ENCODE peak calls at places on chromosomes 1 and 21, in nine cellular contexts. P is pancreas; X is heart right ventricle; Y is gastrocnemius medialis; H is GM23338; W is PC-9; K is lung; V is fibroblast of lung; U is CD8-positive, alpha-beta T cell. J is an unnamed sample. For H3K4me1, the result is how much of the 10 kb centered on the place peaks cover.

GRCh38 chr1:116394270-116394669 is 21.2 kb downstream of the ATP1A1 start:
- DNase-seq in U (no peak), Y (no peak), V (no peak), X (no peak), H (no peak), W (no peak), K (no peak), P (no peak), J (no peak)

GRCh38 chr1:245298781-245299180 is 144.0 kb downstream of the KIF26B start:
- DNase-seq in U (no peak), H (no peak), X (no peak), P (peak), Y (no peak), W (no peak), K (no peak), V (peak), J (no peak)

GRCh38 chr1:47992720-47993119 is 4.5 kb downstream of the TRABD2B start:
- DNase-seq in K (no peak), P (no peak), X (peak), Y (peak), V (no peak), H (no peak), U (no peak), W (no peak), J (no peak)

GRCh38 chr1:7108251-7108650 is 323.0 kb downstream of the CAMTA1 start:
- DNase-seq in X (no peak), W (no peak), H (no peak), Y (no peak), K (no peak), U (no peak), P (no peak), V (no peak), J (no peak)

GRCh38 chr1:202998836-202999750 is 8.1 kb upstream of the TMEM183A start:
- DNase-seq in P (peak), X (no peak), W (peak), K (peak), H (peak), V (peak), U (peak), Y (peak), J (peak)

GRCh38 chr1:81327103-81327728 is 473.5 kb upstream of the ADGRL2 start:
- DNase-seq in V (no peak), P (no peak), X (no peak), Y (no peak), U (no peak), K (no peak), W (no peak), H (no peak), J (no peak)

GRCh38 chr1:201773764-201774163 is 55.2 kb upstream of the IPO9 start:
- DNase-seq in U (no peak), P (no peak), V (peak), X (no peak), H (no peak), Y (no peak), K (no peak), W (no peak), J (no peak)

GRCh38 chr1:167599839-167600581 is 30.0 kb upstream of the RCSD1 start:
- DNase-seq in Y (peak), P (no peak), K (peak), X (no peak), W (peak), U (no peak), V (peak), H (no peak), J (peak)

GRCh38 chr1:38991638-38992449 is 768 bp downstream of the AKIRIN1 start:
- DNase-seq in P (peak), V (peak), W (peak), K (peak), U (no peak), Y (peak), H (peak), X (peak), J (peak)

GRCh38 chr21:45381036-45381787 is 23.8 kb upstream of the COL18A1 start:
- DNase-seq in V (no peak), Y (no peak), K (no peak), U (no peak), H (no peak), X (no peak), P (peak), W (no peak), J (no peak)

GRCh38 chr1:186535388-186536133 is 74.6 kb upstream of the PDC start:
- DNase-seq in Y (no peak), H (no peak), X (no peak), P (no peak), U (no peak), K (no peak), W (no peak), V (peak), J (no peak)

GRCh38 chr1:182644863-182645262 is 39.5 kb downstream of the RGS8 start:
- DNase-seq in V (no peak), K (no peak), X (no peak), Y (no peak), U (no peak), P (no peak), H (no peak), W (no peak), J (no peak)

GRCh38 chr1:77282187-77282865 is 507 bp downstream of the AK5 start:
- DNase-seq in W (peak), Y (no peak), V (peak), X (no peak), K (no peak), P (no peak), H (peak), U (no peak), J (no peak)

DNA sequence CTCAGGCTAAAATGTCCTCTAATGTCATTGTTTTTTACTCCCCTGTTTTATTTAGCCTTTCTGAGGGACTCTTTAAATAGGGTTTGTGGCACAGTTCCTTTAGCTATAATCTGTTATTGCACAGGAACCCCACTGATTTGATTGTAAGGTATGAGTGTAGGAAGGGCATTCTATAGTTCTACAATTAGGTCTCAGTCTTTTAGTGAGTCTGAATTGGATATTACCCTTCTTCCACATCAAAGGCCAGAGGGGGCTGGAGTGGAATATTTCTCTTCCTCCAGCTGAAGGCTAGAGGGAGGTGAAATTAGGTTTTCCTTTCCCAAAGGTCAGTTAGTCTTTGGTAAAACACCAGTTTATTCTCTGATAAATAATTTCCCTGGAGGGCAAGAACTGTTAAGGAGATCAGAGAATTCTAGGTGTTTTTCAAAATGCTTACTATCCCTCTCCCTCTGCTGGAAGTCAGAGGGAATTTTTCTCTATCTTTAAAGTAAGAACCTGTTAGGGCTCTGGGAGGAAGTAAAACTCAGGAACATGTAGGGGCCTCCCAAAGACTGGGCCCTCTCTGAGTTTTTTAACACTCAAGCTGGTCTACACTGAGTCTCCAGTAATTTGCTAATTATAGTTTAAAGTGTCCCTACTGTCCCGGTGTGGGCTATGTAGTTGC is 176.3 kb upstream of the ZNHIT6 start:
- DNase-seq in K (no peak), P (no peak), H (peak), U (no peak), V (peak), W (no peak), X (no peak), Y (no peak), J (no peak)
- TF ChIP-seq CTCF in K (no peak), P (peak), H (peak), U (no peak), V (peak), W (peak), X (peak), Y (no peak), J (peak)

DNA sequence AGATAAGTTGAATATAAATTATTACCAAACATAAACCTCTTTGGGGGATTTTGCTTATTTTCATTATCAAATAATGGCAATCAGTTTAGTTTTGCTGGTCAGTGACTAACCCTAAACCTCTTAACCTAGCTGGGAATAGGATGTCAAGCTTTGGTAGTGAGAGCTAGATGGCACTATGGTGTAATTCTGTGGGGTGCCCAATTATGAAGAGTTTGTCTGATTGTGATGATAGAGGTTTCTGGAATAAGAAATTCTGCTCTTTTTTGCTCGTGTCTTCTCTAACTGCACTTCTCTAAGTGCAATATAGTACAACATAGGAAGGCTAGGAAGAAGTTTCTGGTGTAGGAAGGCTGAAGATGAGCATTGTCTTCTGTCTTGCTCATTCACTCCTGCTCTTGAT is 59.8 kb downstream of the XCL1 start:
- DNase-seq in Y (peak), X (no peak), W (no peak), P (no peak), V (no peak), H (no peak), U (no peak), K (no peak), J (no peak)
- H3K4me1 ChIP-seq in Y (under half), X (under half), W (under half), P (under half), V (under half), H (under half), U (under half), K (under half), J (under half)

DNA sequence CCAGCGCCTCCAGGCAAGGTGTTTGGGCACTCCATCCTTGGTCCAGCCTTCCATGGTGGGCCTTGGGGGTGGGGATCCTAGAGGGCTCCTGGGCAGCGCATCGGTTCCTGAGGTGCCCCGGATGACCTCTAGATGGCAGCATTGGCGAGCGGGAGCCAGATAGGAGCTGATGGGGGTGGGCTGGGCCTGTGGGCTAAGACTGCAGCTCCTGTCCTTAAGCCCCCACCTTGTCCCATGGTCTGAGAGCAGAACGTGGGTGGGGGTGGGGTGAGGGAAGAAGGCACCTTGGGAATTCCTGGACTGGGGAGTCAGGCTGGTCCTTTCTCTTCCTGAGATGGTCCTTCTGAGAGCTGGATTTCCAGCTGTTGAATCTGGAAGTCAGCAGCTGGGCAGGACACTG is 93.4 kb upstream of the CSF3R start:
- DNase-seq in U (peak), H (peak), P (peak), K (peak), X (peak), Y (no peak), V (peak), W (peak), J (peak)
- TF ChIP-seq CTCF in U (peak), H (peak), P (peak), K (peak), X (peak), Y (peak), V (peak), W (peak), J (peak)

GRCh38 chr1:228369608-228370438 is 36.8 kb downstream of the TRIM11 start:
- DNase-seq in H (no peak), P (no peak), K (no peak), W (no peak), X (peak), V (no peak), Y (no peak), U (no peak), J (no peak)
- H3K4me1 ChIP-seq in H (under half), P (under half), K (under half), W (under half), X (half or more), V (under half), Y (half or more), U (under half), J (under half)